ENCODE peak calls at places on chromosomes 6 and 20, in nine cellular contexts. K is epithelial cell of esophagus, O is cardiac fibroblast, G is fibroblast of pulmonary artery, M is endodermal cell, Q is lung, L is fibroblast of lung, H is WTC11, Y is osteocyte. C is an unnamed sample.

GRCh38 chr20:61161649-61162210 is 90.3 kb upstream of the CDH4 start:
- DNase-seq in K (no peak), O (peak; percentile 28), G (no peak), M (no peak), Q (no peak), L (peak; percentile 45), H (no peak), Y (no peak), C (no peak)

GRCh38 chr20:46512943-46513844 is at the start of gene ZNF334:
- DNase-seq in K (peak; percentile 60), O (peak; percentile 3), G (peak; percentile 35), M (peak; percentile 95), Q (peak; percentile 73), L (peak; percentile 65), H (peak; percentile 88), Y (peak; percentile 87), C (peak; percentile 8)

GRCh38 chr6:53541900-53542299 is 3.0 kb downstream of the GCLC start:
- DNase-seq in K (no peak), O (no peak), G (no peak), M (no peak), Q (no peak), L (no peak), H (no peak), Y (no peak), C (no peak)

GRCh38 chr20:4171538-4172116 is 156.3 kb upstream of the RNF24 start:
- DNase-seq in K (no peak), O (no peak), G (no peak), M (peak; percentile 77), Q (no peak), L (no peak), H (no peak), Y (no peak), C (no peak)

GRCh38 chr6:20211037-20211940 is 980 bp downstream of the MBOAT1 start:
- DNase-seq in K (peak; percentile 86), O (peak; percentile 19), G (peak; percentile 10), M (peak; percentile 80), Q (no peak), L (peak; percentile 53), H (peak; percentile 25), Y (no peak), C (no peak)

GRCh38 chr20:45111799-45112471 is 3.0 kb downstream of the WFDC5 start:
- DNase-seq in K (peak; percentile 33), O (peak; percentile 42), G (peak; percentile 24), M (peak; percentile 80), Q (peak; percentile 28), L (peak; percentile 23), H (peak; percentile 52), Y (no peak), C (no peak)

GRCh38 chr6:53679446-53679933 is 13.9 kb upstream of the KLHL31 start:
- DNase-seq in K (peak; percentile 56), O (peak; percentile 68), G (peak; percentile 61), M (peak; percentile 70), Q (no peak), L (peak; percentile 65), H (peak; percentile 15), Y (no peak), C (peak; percentile 48)

GRCh38 chr20:15561707-15562106 is 1011.5 kb downstream of the KIF16B start:
- DNase-seq in K (no peak), O (no peak), G (no peak), M (no peak), Q (no peak), L (no peak), H (no peak), Y (no peak), C (no peak)

GRCh38 chr6:157323924-157324276 is 581 bp upstream of the TMEM242 start:
- DNase-seq in K (peak; percentile 78), O (peak; percentile 83), G (peak; percentile 87), M (peak; percentile 91), Q (peak; percentile 78), L (peak; percentile 87), H (peak; percentile 76), Y (peak; percentile 91), C (peak; percentile 58)

GRCh38 chr6:38524436-38525145 is 115.1 kb downstream of the BTBD9 start:
- DNase-seq in K (peak; percentile 16), O (peak; percentile 33), G (no peak), M (no peak), Q (no peak), L (peak; percentile 42), H (no peak), Y (no peak), C (no peak)

GRCh38 chr20:42361402-42361801 is 743.2 kb upstream of the CHD6 start:
- DNase-seq in K (no peak), O (no peak), G (no peak), M (no peak), Q (no peak), L (no peak), H (no peak), Y (no peak), C (no peak)

GRCh38 chr20:42364446-42364845 is 746.3 kb upstream of the CHD6 start:
- DNase-seq in K (no peak), O (no peak), G (no peak), M (no peak), Q (no peak), L (no peak), H (no peak), Y (no peak), C (no peak)

GRCh38 chr20:42359617-42360016 is 741.4 kb upstream of the CHD6 start:
- DNase-seq in K (no peak), O (no peak), G (no peak), M (no peak), Q (no peak), L (no peak), H (no peak), Y (no peak), C (no peak)
- TF ChIP-seq CTCF in K (no peak), O (no peak), G (no peak), M (no peak), Q (no peak), L (no peak), H (no peak), Y (no peak), C (no peak)

GRCh38 chr6:3376888-3377535 is 79.8 kb downstream of the SLC22A23 start:
- DNase-seq in K (no peak), O (peak; percentile 25), G (no peak), M (no peak), Q (no peak), L (peak; percentile 40), H (no peak), Y (no peak), C (no peak)

GRCh38 chr6:3379482-3380060 is 77.3 kb downstream of the SLC22A23 start:
- DNase-seq in K (no peak), O (no peak), G (no peak), M (no peak), Q (no peak), L (peak; percentile 17), H (no peak), Y (no peak), C (no peak)

GRCh38 chr6:3376064-3376463 is 80.8 kb downstream of the SLC22A23 start:
- DNase-seq in K (no peak), O (no peak), G (no peak), M (no peak), Q (no peak), L (no peak), H (no peak), Y (no peak), C (no peak)

GRCh38 chr6:3380344-3381232 is 76.3 kb downstream of the SLC22A23 start:
- DNase-seq in K (no peak), O (no peak), G (no peak), M (no peak), Q (peak; percentile 59), L (no peak), H (no peak), Y (no peak), C (no peak)

DNA sequence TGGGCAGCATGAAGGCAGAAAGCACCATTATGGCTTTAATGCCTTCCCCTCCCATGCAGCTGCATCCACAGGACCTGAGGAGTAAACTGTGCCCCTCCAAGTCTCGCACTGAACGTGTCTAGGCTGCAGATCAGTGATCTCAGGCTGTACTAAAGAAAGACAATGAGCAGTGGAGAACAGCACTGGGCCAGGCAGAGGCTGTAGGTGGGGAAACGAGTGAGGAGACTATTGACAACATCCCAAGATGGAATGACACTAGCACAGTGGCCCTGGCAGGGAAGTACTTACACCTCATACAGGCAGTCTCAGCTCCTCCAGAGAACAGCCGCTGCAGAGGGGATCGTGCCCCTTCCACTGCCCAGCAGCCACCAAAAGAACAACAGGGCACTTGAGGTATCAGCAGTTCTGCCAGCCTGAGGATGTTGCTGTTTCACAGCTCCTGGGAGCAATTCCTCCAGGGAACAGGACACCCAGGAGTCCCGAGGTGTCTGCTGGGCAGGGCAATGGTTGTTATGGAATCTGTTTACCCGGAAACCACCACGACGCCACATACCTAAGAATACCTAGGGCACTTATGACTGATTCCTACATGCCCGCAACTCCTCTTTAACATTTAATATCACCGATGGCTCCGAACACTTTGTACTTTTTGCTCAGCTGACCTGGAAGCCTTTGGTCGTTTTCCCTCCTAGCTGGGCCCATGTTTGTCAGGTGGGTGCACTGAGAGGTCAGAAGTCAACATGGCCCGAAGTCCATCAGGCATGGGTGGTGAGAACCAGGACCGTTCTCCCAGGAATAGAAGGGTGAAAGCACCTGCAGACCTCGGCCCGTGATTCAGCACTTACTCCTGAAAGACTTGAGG is 79.1 kb downstream of the SLC22A23 start:
- DNase-seq in K (peak; percentile 85), O (peak; percentile 73), G (no peak), M (no peak), Q (no peak), L (no peak), H (no peak), Y (no peak), C (no peak)
- TF ChIP-seq CTCF in K (no peak), O (no peak), G (no peak), M (no peak), Q (no peak), L (no peak), H (no peak), Y (no peak), C (no peak)

GRCh38 chr6:42287756-42288155 is 70.1 kb upstream of the MRPS10 start:
- DNase-seq in K (no peak), O (no peak), G (no peak), M (no peak), Q (no peak), L (no peak), H (no peak), Y (no peak), C (no peak)
- TF ChIP-seq CTCF in K (no peak), O (no peak), G (no peak), M (no peak), Q (no peak), L (no peak), H (no peak), Y (no peak), C (no peak)

GRCh38 chr6:116083052-116083451 is 17.6 kb upstream of the NT5DC1 start:
- DNase-seq in K (no peak), O (no peak), G (no peak), M (no peak), Q (no peak), L (no peak), H (no peak), Y (no peak), C (no peak)

GRCh38 chr6:116088946-116089345 is 11.7 kb upstream of the NT5DC1 start:
- DNase-seq in K (no peak), O (no peak), G (no peak), M (no peak), Q (no peak), L (peak; percentile 8), H (no peak), Y (no peak), C (no peak)

GRCh38 chr6:116084284-116084683 is 16.4 kb upstream of the NT5DC1 start:
- DNase-seq in K (no peak), O (no peak), G (no peak), M (no peak), Q (no peak), L (no peak), H (no peak), Y (no peak), C (no peak)

GRCh38 chr6:116090251-116090650 is 10.4 kb upstream of the NT5DC1 start:
- DNase-seq in K (no peak), O (no peak), G (no peak), M (no peak), Q (no peak), L (no peak), H (no peak), Y (no peak), C (no peak)

GRCh38 chr6:116087437-116088027 is 13.1 kb upstream of the NT5DC1 start:
- DNase-seq in K (peak; percentile 80), O (peak; percentile 42), G (peak; percentile 29), M (no peak), Q (no peak), L (peak; percentile 39), H (no peak), Y (no peak), C (no peak)
- TF ChIP-seq CTCF in K (no peak), O (no peak), G (no peak), M (no peak), Q (no peak), L (no peak), H (no peak), Y (peak; percentile 42), C (no peak)

C was measured in retinal pigment epithelial cell.